ENCODE peak calls at places on chromosomes 1 and 21, in eight cellular contexts. One of them, this sample, is unnamed.

GRCh38 chr1:42963378-42964005 is 4.8 kb upstream of the SLC2A1 start:
- DNase-seq in mesothelial cell of epicardium: no peak
- DNase-seq in kidney epithelial cell: no peak
- DNase-seq in fibroblast of pulmonary artery: peak; percentile 69
- DNase-seq in lower lobe of right lung: no peak
- DNase-seq in WTC11: no peak
- DNase-seq in AG09319: peak; percentile 56
- DNase-seq in cardiac muscle cell: peak; percentile 62
- DNase-seq in this sample: no peak

GRCh38 chr1:10782491-10783244 is 13.8 kb downstream of the CASZ1 start:
- DNase-seq in WTC11: no peak
- DNase-seq in kidney epithelial cell: no peak
- DNase-seq in lower lobe of right lung: peak; percentile 33
- DNase-seq in fibroblast of pulmonary artery: no peak
- DNase-seq in AG09319: no peak
- DNase-seq in cardiac muscle cell: no peak
- DNase-seq in mesothelial cell of epicardium: no peak
- DNase-seq in this sample: peak; percentile 49

GRCh38 chr21:28636988-28637691 is 355.5 kb downstream of the LTN1 start:
- DNase-seq in lower lobe of right lung: no peak
- DNase-seq in cardiac muscle cell: peak; percentile 81
- DNase-seq in kidney epithelial cell: peak; percentile 48
- DNase-seq in mesothelial cell of epicardium: no peak
- DNase-seq in fibroblast of pulmonary artery: peak; percentile 91
- DNase-seq in AG09319: peak; percentile 57
- DNase-seq in WTC11: no peak
- DNase-seq in this sample: no peak

GRCh38 chr1:44147582-44147981 is 6.2 kb upstream of the KLF18 start:
- DNase-seq in kidney epithelial cell: no peak
- DNase-seq in WTC11: no peak
- DNase-seq in AG09319: no peak
- DNase-seq in lower lobe of right lung: no peak
- DNase-seq in cardiac muscle cell: no peak
- DNase-seq in fibroblast of pulmonary artery: no peak
- DNase-seq in mesothelial cell of epicardium: no peak
- DNase-seq in this sample: no peak

GRCh38 chr1:205444931-205445652 is 10.8 kb downstream of the BLACAT1 start:
- DNase-seq in mesothelial cell of epicardium: no peak
- DNase-seq in AG09319: no peak
- DNase-seq in kidney epithelial cell: no peak
- DNase-seq in lower lobe of right lung: no peak
- DNase-seq in WTC11: peak; percentile 84
- DNase-seq in fibroblast of pulmonary artery: peak; percentile 32
- DNase-seq in cardiac muscle cell: peak; percentile 58
- DNase-seq in this sample: no peak

GRCh38 chr1:198934901-198935301 is 296.1 kb downstream of the PTPRC start:
- DNase-seq in kidney epithelial cell: no peak
- DNase-seq in AG09319: no peak
- DNase-seq in cardiac muscle cell: peak; percentile 46
- DNase-seq in mesothelial cell of epicardium: no peak
- DNase-seq in fibroblast of pulmonary artery: no peak
- DNase-seq in lower lobe of right lung: no peak
- DNase-seq in WTC11: no peak
- DNase-seq in this sample: no peak

GRCh38 chr1:220962031-220962751 is 82.9 kb downstream of the HLX start:
- DNase-seq in mesothelial cell of epicardium: no peak
- DNase-seq in kidney epithelial cell: peak; percentile 84
- DNase-seq in cardiac muscle cell: peak; percentile 84
- DNase-seq in lower lobe of right lung: no peak
- DNase-seq in fibroblast of pulmonary artery: peak; percentile 89
- DNase-seq in AG09319: peak; percentile 86
- DNase-seq in WTC11: no peak
- DNase-seq in this sample: no peak

GRCh38 chr21:28067015-28067414 is 925.7 kb downstream of the LTN1 start:
- DNase-seq in cardiac muscle cell: no peak
- DNase-seq in fibroblast of pulmonary artery: no peak
- DNase-seq in lower lobe of right lung: no peak
- DNase-seq in AG09319: no peak
- DNase-seq in kidney epithelial cell: no peak
- DNase-seq in WTC11: no peak
- DNase-seq in mesothelial cell of epicardium: no peak
- DNase-seq in this sample: no peak

GRCh38 chr1:2132222-2133038 is 62.1 kb downstream of the FAAP20 start:
- DNase-seq in AG09319: no peak
- DNase-seq in kidney epithelial cell: peak; percentile 60
- DNase-seq in fibroblast of pulmonary artery: peak; percentile 61
- DNase-seq in lower lobe of right lung: peak; percentile 46
- DNase-seq in WTC11: peak; percentile 70
- DNase-seq in mesothelial cell of epicardium: no peak
- DNase-seq in cardiac muscle cell: peak; percentile 67
- DNase-seq in this sample: peak; percentile 77

GRCh38 chr1:47828965-47829364 is 168.2 kb downstream of the TRABD2B start:
- DNase-seq in WTC11: no peak
- DNase-seq in mesothelial cell of epicardium: no peak
- DNase-seq in fibroblast of pulmonary artery: no peak
- DNase-seq in AG09319: no peak
- DNase-seq in lower lobe of right lung: no peak
- DNase-seq in kidney epithelial cell: no peak
- DNase-seq in cardiac muscle cell: no peak
- DNase-seq in this sample: no peak

GRCh38 chr1:16979475-16980327 is 719 bp downstream of the MFAP2 start:
- DNase-seq in lower lobe of right lung: no peak
- DNase-seq in cardiac muscle cell: peak; percentile 79
- DNase-seq in mesothelial cell of epicardium: no peak
- DNase-seq in kidney epithelial cell: no peak
- DNase-seq in AG09319: no peak
- DNase-seq in WTC11: peak; percentile 59
- DNase-seq in fibroblast of pulmonary artery: peak; percentile 75
- DNase-seq in this sample: no peak

GRCh38 chr1:193285626-193286025 is 99.2 kb upstream of the B3GALT2 start:
- DNase-seq in WTC11: no peak
- DNase-seq in kidney epithelial cell: no peak
- DNase-seq in fibroblast of pulmonary artery: no peak
- DNase-seq in lower lobe of right lung: no peak
- DNase-seq in mesothelial cell of epicardium: no peak
- DNase-seq in AG09319: no peak
- DNase-seq in cardiac muscle cell: no peak
- DNase-seq in this sample: no peak

GRCh38 chr1:12134716-12135115 is 32.1 kb upstream of the TNFRSF1B start:
- DNase-seq in kidney epithelial cell: no peak
- DNase-seq in AG09319: no peak
- DNase-seq in fibroblast of pulmonary artery: no peak
- DNase-seq in mesothelial cell of epicardium: no peak
- DNase-seq in lower lobe of right lung: peak; percentile 43
- DNase-seq in cardiac muscle cell: no peak
- DNase-seq in WTC11: no peak
- DNase-seq in this sample: no peak

GRCh38 chr1:234844479-234845031 is 234.6 kb upstream of the IRF2BP2 start:
- DNase-seq in mesothelial cell of epicardium: no peak
- DNase-seq in fibroblast of pulmonary artery: no peak
- DNase-seq in WTC11: no peak
- DNase-seq in kidney epithelial cell: no peak
- DNase-seq in AG09319: no peak
- DNase-seq in cardiac muscle cell: no peak
- DNase-seq in lower lobe of right lung: no peak
- DNase-seq in this sample: no peak

GRCh38 chr1:198798923-198799386 is 160.1 kb downstream of the PTPRC start:
- DNase-seq in lower lobe of right lung: no peak
- DNase-seq in fibroblast of pulmonary artery: no peak
- DNase-seq in kidney epithelial cell: no peak
- DNase-seq in mesothelial cell of epicardium: no peak
- DNase-seq in cardiac muscle cell: no peak
- DNase-seq in AG09319: no peak
- DNase-seq in WTC11: no peak
- DNase-seq in this sample: no peak

GRCh38 chr1:245154429-245155185 is at the start of gene KIF26B:
- DNase-seq in AG09319: no peak
- DNase-seq in mesothelial cell of epicardium: peak; percentile 69
- DNase-seq in cardiac muscle cell: peak; percentile 77
- DNase-seq in fibroblast of pulmonary artery: peak; percentile 68
- DNase-seq in kidney epithelial cell: no peak
- DNase-seq in WTC11: peak; percentile 51
- DNase-seq in lower lobe of right lung: no peak
- DNase-seq in this sample: peak; percentile 64

GRCh38 chr1:1858382-1859086 is 32.4 kb downstream of the GNB1 start:
- DNase-seq in WTC11: peak; percentile 28
- DNase-seq in AG09319: peak; percentile 80
- DNase-seq in lower lobe of right lung: peak; percentile 54
- DNase-seq in kidney epithelial cell: no peak
- DNase-seq in cardiac muscle cell: peak; percentile 96
- DNase-seq in fibroblast of pulmonary artery: peak; percentile 96
- DNase-seq in mesothelial cell of epicardium: no peak
- DNase-seq in this sample: peak; percentile 43

GRCh38 chr1:46364612-46365011 is 24.0 kb downstream of the NSUN4 start:
- DNase-seq in lower lobe of right lung: no peak
- DNase-seq in kidney epithelial cell: no peak
- DNase-seq in WTC11: no peak
- DNase-seq in fibroblast of pulmonary artery: no peak
- DNase-seq in AG09319: peak; percentile 65
- DNase-seq in mesothelial cell of epicardium: no peak
- DNase-seq in cardiac muscle cell: no peak
- DNase-seq in this sample: no peak

GRCh38 chr1:107286125-107286524 is 145.3 kb downstream of the NTNG1 start:
- DNase-seq in lower lobe of right lung: no peak
- DNase-seq in WTC11: no peak
- DNase-seq in cardiac muscle cell: no peak
- DNase-seq in AG09319: no peak
- DNase-seq in mesothelial cell of epicardium: no peak
- DNase-seq in fibroblast of pulmonary artery: no peak
- DNase-seq in kidney epithelial cell: no peak
- DNase-seq in this sample: no peak

GRCh38 chr1:9518454-9518998 is 20.7 kb upstream of the SLC25A33 start:
- DNase-seq in AG09319: no peak
- DNase-seq in WTC11: no peak
- DNase-seq in mesothelial cell of epicardium: no peak
- DNase-seq in cardiac muscle cell: no peak
- DNase-seq in lower lobe of right lung: no peak
- DNase-seq in kidney epithelial cell: no peak
- DNase-seq in fibroblast of pulmonary artery: no peak
- DNase-seq in this sample: no peak

GRCh38 chr1:230171337-230172015 is 104.4 kb downstream of the GALNT2 start:
- DNase-seq in mesothelial cell of epicardium: no peak
- DNase-seq in AG09319: no peak
- DNase-seq in cardiac muscle cell: no peak
- DNase-seq in lower lobe of right lung: no peak
- DNase-seq in WTC11: no peak
- DNase-seq in kidney epithelial cell: no peak
- DNase-seq in fibroblast of pulmonary artery: peak; percentile 49
- DNase-seq in this sample: no peak

DNA sequence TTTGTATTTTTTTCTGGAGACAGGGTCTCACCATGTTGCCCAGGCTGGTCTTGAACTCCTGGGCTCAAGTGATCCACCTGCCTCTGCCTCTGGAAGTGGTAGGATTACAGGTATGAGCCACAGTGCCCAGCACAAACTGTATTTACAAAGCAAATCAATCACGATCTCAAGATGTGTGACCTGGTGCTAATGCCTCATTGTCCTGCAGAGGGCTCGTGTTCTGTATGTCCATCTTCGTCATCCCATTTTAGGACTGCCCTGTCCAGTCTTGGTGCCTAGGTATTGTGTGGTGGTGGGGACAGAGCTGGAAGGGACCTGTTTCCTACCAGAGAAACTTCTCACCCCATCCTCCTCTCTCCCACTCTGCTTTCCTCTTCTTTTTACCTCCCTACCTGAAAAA is 20.2 kb downstream of the PROK1 start:
- DNase-seq in kidney epithelial cell: no peak
- DNase-seq in lower lobe of right lung: no peak
- DNase-seq in fibroblast of pulmonary artery: no peak
- DNase-seq in cardiac muscle cell: no peak
- DNase-seq in mesothelial cell of epicardium: no peak
- DNase-seq in WTC11: no peak
- DNase-seq in AG09319: no peak
- DNase-seq in this sample: no peak
- TF ChIP-seq CTCF in kidney epithelial cell: no peak
- TF ChIP-seq CTCF in lower lobe of right lung: no peak
- TF ChIP-seq CTCF in fibroblast of pulmonary artery: no peak
- TF ChIP-seq CTCF in cardiac muscle cell: no peak
- TF ChIP-seq CTCF in mesothelial cell of epicardium: no peak
- TF ChIP-seq CTCF in WTC11: no peak
- TF ChIP-seq CTCF in AG09319: no peak
- TF ChIP-seq CTCF in this sample: peak; percentile 28

GRCh38 chr21:45640001-45640887 is 3.3 kb upstream of the PCBP3 start:
- DNase-seq in cardiac muscle cell: no peak
- DNase-seq in fibroblast of pulmonary artery: no peak
- DNase-seq in lower lobe of right lung: no peak
- DNase-seq in AG09319: no peak
- DNase-seq in WTC11: no peak
- DNase-seq in mesothelial cell of epicardium: no peak
- DNase-seq in kidney epithelial cell: no peak
- DNase-seq in this sample: no peak
- TF ChIP-seq CTCF in cardiac muscle cell: no peak
- TF ChIP-seq CTCF in fibroblast of pulmonary artery: no peak
- TF ChIP-seq CTCF in lower lobe of right lung: no peak
- TF ChIP-seq CTCF in AG09319: no peak
- TF ChIP-seq CTCF in WTC11: no peak
- TF ChIP-seq CTCF in mesothelial cell of epicardium: no peak
- TF ChIP-seq CTCF in kidney epithelial cell: no peak
- TF ChIP-seq CTCF in this sample: no peak

GRCh38 chr1:226222686-226223085 is 778 bp upstream of the MIXL1 start:
- DNase-seq in kidney epithelial cell: no peak
- DNase-seq in lower lobe of right lung: no peak
- DNase-seq in cardiac muscle cell: no peak
- DNase-seq in WTC11: no peak
- DNase-seq in AG09319: no peak
- DNase-seq in mesothelial cell of epicardium: no peak
- DNase-seq in fibroblast of pulmonary artery: no peak
- DNase-seq in this sample: no peak

GRCh38 chr1:226223786-226224244 is 351 bp downstream of the MIXL1 start:
- DNase-seq in cardiac muscle cell: peak; percentile 17
- DNase-seq in WTC11: peak; percentile 69
- DNase-seq in mesothelial cell of epicardium: no peak
- DNase-seq in AG09319: no peak
- DNase-seq in lower lobe of right lung: no peak
- DNase-seq in kidney epithelial cell: no peak
- DNase-seq in fibroblast of pulmonary artery: peak; percentile 10
- DNase-seq in this sample: no peak

GRCh38 chr1:226223157-226223785 is at the start of gene MIXL1:
- DNase-seq in cardiac muscle cell: peak; percentile 21
- DNase-seq in WTC11: peak; percentile 69
- DNase-seq in AG09319: no peak
- DNase-seq in lower lobe of right lung: no peak
- DNase-seq in kidney epithelial cell: no peak
- DNase-seq in mesothelial cell of epicardium: no peak
- DNase-seq in fibroblast of pulmonary artery: no peak
- DNase-seq in this sample: no peak

GRCh38 chr1:226217273-226217672 is 6.2 kb upstream of the MIXL1 start:
- DNase-seq in AG09319: no peak
- DNase-seq in lower lobe of right lung: no peak
- DNase-seq in fibroblast of pulmonary artery: peak; percentile 25
- DNase-seq in WTC11: no peak
- DNase-seq in kidney epithelial cell: no peak
- DNase-seq in mesothelial cell of epicardium: no peak
- DNase-seq in cardiac muscle cell: peak; percentile 32
- DNase-seq in this sample: no peak

GRCh38 chr1:226220473-226221189 is 2.8 kb upstream of the MIXL1 start:
- DNase-seq in cardiac muscle cell: no peak
- DNase-seq in AG09319: no peak
- DNase-seq in mesothelial cell of epicardium: no peak
- DNase-seq in lower lobe of right lung: no peak
- DNase-seq in WTC11: no peak
- DNase-seq in fibroblast of pulmonary artery: no peak
- DNase-seq in kidney epithelial cell: no peak
- DNase-seq in this sample: no peak
- TF ChIP-seq CTCF in cardiac muscle cell: no peak
- TF ChIP-seq CTCF in AG09319: no peak
- TF ChIP-seq CTCF in mesothelial cell of epicardium: no peak
- TF ChIP-seq CTCF in lower lobe of right lung: no peak
- TF ChIP-seq CTCF in WTC11: no peak
- TF ChIP-seq CTCF in fibroblast of pulmonary artery: no peak
- TF ChIP-seq CTCF in kidney epithelial cell: no peak
- TF ChIP-seq CTCF in this sample: no peak

GRCh38 chr1:189429610-189430009 is 1048.1 kb downstream of the BRINP3 start:
- DNase-seq in WTC11: no peak
- DNase-seq in cardiac muscle cell: peak; percentile 66
- DNase-seq in fibroblast of pulmonary artery: peak; percentile 70
- DNase-seq in AG09319: no peak
- DNase-seq in mesothelial cell of epicardium: no peak
- DNase-seq in kidney epithelial cell: peak; percentile 5
- DNase-seq in lower lobe of right lung: no peak
- DNase-seq in this sample: no peak
- TF ChIP-seq CTCF in WTC11: peak; percentile 68
- TF ChIP-seq CTCF in cardiac muscle cell: peak; percentile 59
- TF ChIP-seq CTCF in fibroblast of pulmonary artery: peak; percentile 75
- TF ChIP-seq CTCF in AG09319: no peak
- TF ChIP-seq CTCF in mesothelial cell of epicardium: peak; percentile 64
- TF ChIP-seq CTCF in kidney epithelial cell: peak; percentile 64
- TF ChIP-seq CTCF in lower lobe of right lung: peak; percentile 34
- TF ChIP-seq CTCF in this sample: peak; percentile 74

This sample was measured in chondrocyte.